ENCODE peak calls at places on chromosomes 5 and 9, in four cellular contexts. F is putamen, I is SIG-M5, J is COLO829. C is an unnamed sample.

GRCh38 chr5:64612349-64612961 is 77.8 kb upstream of the SHISAL2B start:
- DNase-seq in F (peak; percentile 60), I (no peak), J (peak; percentile 42), C (peak; percentile 73)

GRCh38 chr9:87834357-87834756 is 48.3 kb upstream of the SPATA31E1 start:
- DNase-seq in F (no peak), I (no peak), J (no peak), C (peak; percentile 24)

GRCh38 chr9:119272500-119273211 is 96.6 kb downstream of the BRINP1 start:
- DNase-seq in F (no peak), I (no peak), J (no peak), C (no peak)

GRCh38 chr5:138953370-138954256 is 78.5 kb upstream of the LRRTM2 start:
- DNase-seq in F (peak; percentile 91), I (no peak), J (peak; percentile 77), C (peak; percentile 94)

GRCh38 chr5:98065261-98065909 is 708.1 kb upstream of the RGMB start:
- DNase-seq in F (no peak), I (no peak), J (no peak), C (no peak)

GRCh38 chr5:39194466-39195136 is 24.8 kb downstream of the FYB1 start:
- DNase-seq in F (no peak), I (no peak), J (no peak), C (no peak)

GRCh38 chr5:89396262-89396975 is 513.4 kb upstream of the MEF2C start:
- DNase-seq in F (peak; percentile 50), I (no peak), J (no peak), C (no peak)

GRCh38 chr9:123373941-123374340 is 17.9 kb downstream of the CRB2 start:
- DNase-seq in F (no peak), I (no peak), J (no peak), C (no peak)

GRCh38 chr9:5886114-5886939 is 4.4 kb upstream of the MLANA start:
- DNase-seq in F (peak; percentile 57), I (no peak), J (peak; percentile 69), C (peak; percentile 80)

GRCh38 chr5:19886123-19886921 is 101.7 kb downstream of the CDH18 start:
- DNase-seq in F (peak; percentile 60), I (no peak), J (peak; percentile 6), C (no peak)

GRCh38 chr5:14143509-14143842 is 334 bp downstream of the TRIO start:
- DNase-seq in F (no peak), I (no peak), J (no peak), C (no peak)

GRCh38 chr5:16585028-16585667 is 31.6 kb downstream of the RETREG1 start:
- DNase-seq in F (no peak), I (no peak), J (no peak), C (no peak)

GRCh38 chr9:112288029-112288428 is 45.4 kb downstream of the PTBP3 start:
- DNase-seq in F (no peak), I (no peak), J (no peak), C (no peak)

GRCh38 chr9:95749493-95749892 is 126.0 kb upstream of the ERCC6L2 start:
- DNase-seq in F (no peak), I (no peak), J (no peak), C (no peak)

GRCh38 chr5:158560170-158560569 is 539.5 kb downstream of the EBF1 start:
- DNase-seq in F (no peak), I (no peak), J (peak; percentile 65), C (no peak)

GRCh38 chr9:125784286-125785049 is 37.3 kb downstream of the PBX3 start:
- DNase-seq in F (no peak), I (no peak), J (no peak), C (no peak)

GRCh38 chr5:57128325-57128724 is 45.5 kb upstream of the GPBP1 start:
- DNase-seq in F (no peak), I (no peak), J (no peak), C (no peak)

GRCh38 chr5:170907758-170908157 is 45.9 kb downstream of the RANBP17 start:
- DNase-seq in F (no peak), I (no peak), J (no peak), C (no peak)

GRCh38 chr9:129317179-129318011 is 139.3 kb upstream of the IER5L start:
- DNase-seq in F (no peak), I (no peak), J (no peak), C (peak; percentile 65)

GRCh38 chr9:125748511-125749099 is 1.4 kb downstream of the PBX3 start:
- DNase-seq in F (no peak), I (no peak), J (no peak), C (no peak)

GRCh38 chr9:3161912-3162311 is 318.0 kb upstream of the PUM3 start:
- DNase-seq in F (no peak), I (no peak), J (no peak), C (no peak)

GRCh38 chr5:160466889-160467554 is 45.4 kb downstream of the PTTG1 start:
- DNase-seq in F (no peak), I (no peak), J (no peak), C (no peak)

GRCh38 chr5:55160493-55161209 is 680 bp downstream of the GPX8 start:
- DNase-seq in F (no peak), I (no peak), J (peak; percentile 72), C (peak; percentile 93)

GRCh38 chr5:138775034-138775433 is 21.8 kb downstream of the CTNNA1 start:
- DNase-seq in F (no peak), I (no peak), J (no peak), C (no peak)

GRCh38 chr5:57488308-57488955 is 5.8 kb upstream of the ACTBL2 start:
- DNase-seq in F (no peak), I (no peak), J (peak; percentile 73), C (no peak)

GRCh38 chr9:84408416-84408815 is 67.9 kb upstream of the SLC28A3 start:
- DNase-seq in F (no peak), I (no peak), J (no peak), C (no peak)

GRCh38 chr9:8718121-8718725 is 918.6 kb upstream of the DMAC1 start:
- DNase-seq in F (no peak), I (no peak), J (peak; percentile 14), C (peak; percentile 62)

GRCh38 chr5:167982-168660 is 23.2 kb upstream of the LRRC14B start:
- DNase-seq in F (no peak), I (no peak), J (no peak), C (no peak)

GRCh38 chr5:171207256-171207866 is 101.7 kb upstream of the TLX3 start:
- DNase-seq in F (no peak), I (peak; percentile 4), J (peak; percentile 12), C (peak; percentile 52)

GRCh38 chr5:43315262-43315661 is 2.0 kb upstream of the HMGCS1 start:
- DNase-seq in F (peak; percentile 63), I (no peak), J (no peak), C (no peak)

C was measured in A673.